ENCODE peak calls at places on chromosomes 5 and 9, in nine cellular contexts. U is substantia nigra; E is C1 segment of cervical spinal cord; X is BE2C; I is stomach; K is non-pigmented ciliary epithelial cell; W is fibroblast of villous mesenchyme; G is fibroblast of pulmonary artery; L is stimulated activated CD4-positive, alpha-beta T cell treated with anti-CD3 and anti-CD28 coated beads, Interleukin-15, amount 100 ng/mL, for 1 hour. T is an unnamed sample.

GRCh38 chr9:85521331-85522197 is 220.2 kb downstream of the AGTPBP1 start:
- DNase-seq in X (peak), E (no peak), U (peak), K (no peak), W (no peak), G (no peak), L (no peak), I (no peak), T (peak)

GRCh38 chr5:139574641-139575312 is 13.6 kb downstream of the UBE2D2 start:
- DNase-seq in W (peak), I (no peak), L (no peak), E (no peak), K (no peak), X (peak), G (peak), U (no peak), T (no peak)

GRCh38 chr5:157447246-157447645 is 12.8 kb upstream of the NIPAL4 start:
- DNase-seq in W (no peak), K (no peak), G (no peak), I (peak), U (no peak), X (no peak), E (no peak), L (no peak), T (no peak)

GRCh38 chr5:96172436-96172835 is 210.8 kb upstream of the ELL2 start:
- DNase-seq in I (no peak), W (peak), E (no peak), U (no peak), K (peak), L (no peak), G (peak), X (no peak), T (no peak)

GRCh38 chr5:54703091-54703490 is 185.5 kb downstream of the SNX18 start:
- DNase-seq in E (no peak), W (peak), I (no peak), L (no peak), G (peak), U (no peak), K (no peak), X (no peak), T (no peak)

GRCh38 chr5:129459485-129460120 is 495 bp upstream of the ADAMTS19 start:
- DNase-seq in K (no peak), I (no peak), W (peak), U (no peak), X (no peak), E (no peak), L (no peak), G (peak), T (peak)

GRCh38 chr9:13450723-13451122 is 171.2 kb upstream of the MPDZ start:
- DNase-seq in I (no peak), L (no peak), E (no peak), U (no peak), X (no peak), K (no peak), G (peak), W (no peak), T (no peak)

GRCh38 chr9:112112941-112113399 is 62.1 kb downstream of the SUSD1 start:
- DNase-seq in W (peak), L (no peak), K (peak), E (no peak), U (no peak), G (peak), X (peak), I (peak), T (no peak)

GRCh38 chr5:159814222-159814621 is 102.1 kb upstream of the ADRA1B start:
- DNase-seq in L (no peak), W (no peak), U (no peak), K (no peak), X (no peak), E (no peak), I (no peak), G (no peak), T (no peak)

GRCh38 chr5:82405618-82406199 is 127.6 kb upstream of the RPS23 start:
- DNase-seq in E (no peak), K (peak), I (no peak), U (no peak), L (no peak), X (no peak), G (peak), W (peak), T (no peak)

GRCh38 chr5:56850423-56850822 is 35.1 kb downstream of the MAP3K1 start:
- DNase-seq in X (no peak), W (no peak), G (no peak), I (no peak), L (no peak), E (no peak), K (no peak), U (no peak), T (no peak)

T was measured in posterior cingulate gyrus.